ENCODE peak calls at places on chromosomes 3 and 15, in seven cellular contexts. Y is activated T-cell treated with anti-CD3 and anti-CD28 coated beads for 1 hour; I is NCI-H524 treated with DMSO at 0.1 percent for 48 hours; D is skeletal muscle cell; R is stimulated activated CD8-positive, alpha-beta memory T cell treated with anti-CD3 and anti-CD28 coated beads, Interleukin-4, amount 100 ng/mL, for 48 hours; F is NCI-H1105; S is activated T-helper 9 cell treated with anti-CD3 and anti-CD28 coated beads, Interleukin-2, amount 50 U/mL, for 16 hours. X is an unnamed sample.

GRCh38 chr15:35379972-35380371 is 166.0 kb downstream of the DPH6 start:
- DNase-seq in Y (no peak), I (no peak), D (no peak), R (no peak), F (no peak), S (no peak), X (no peak)

GRCh38 chr3:55252921-55253320 is 234.2 kb downstream of the WNT5A start:
- DNase-seq in Y (no peak), I (no peak), D (no peak), R (no peak), F (no peak), S (no peak), X (no peak)

GRCh38 chr15:49438970-49439631 is 16.1 kb downstream of the FGF7 start:
- DNase-seq in Y (no peak), I (no peak), D (no peak), R (no peak), F (no peak), S (no peak), X (no peak)

GRCh38 chr15:58015565-58015964 is 49.9 kb downstream of the ALDH1A2 start:
- DNase-seq in Y (no peak), I (no peak), D (peak; percentile 3), R (no peak), F (no peak), S (no peak), X (no peak)

GRCh38 chr3:59425942-59426341 is 376.1 kb upstream of the CFAP20DC start:
- DNase-seq in Y (peak; percentile 6), I (no peak), D (no peak), R (peak; percentile 64), F (no peak), S (peak; percentile 30), X (no peak)

GRCh38 chr15:65595960-65596359 is 15.0 kb downstream of the INTS14 start:
- DNase-seq in Y (no peak), I (no peak), D (no peak), R (no peak), F (peak; percentile 24), S (no peak), X (no peak)

GRCh38 chr3:176799675-176800074 is 397.6 kb downstream of the TBL1XR1 start:
- DNase-seq in Y (no peak), I (no peak), D (no peak), R (no peak), F (no peak), S (no peak), X (no peak)

GRCh38 chr15:100060276-100060926 is 281.4 kb downstream of the ADAMTS17 start:
- DNase-seq in Y (no peak), I (no peak), D (no peak), R (no peak), F (no peak), S (no peak), X (no peak)

GRCh38 chr3:184066211-184066610 is 13.4 kb downstream of the HTR3C start:
- DNase-seq in Y (no peak), I (no peak), D (no peak), R (no peak), F (no peak), S (no peak), X (no peak)

GRCh38 chr3:53202331-53203015 is 41.5 kb downstream of the PRKCD start:
- DNase-seq in Y (no peak), I (no peak), D (no peak), R (no peak), F (no peak), S (no peak), X (no peak)

GRCh38 chr3:48430359-48431101 is 644 bp upstream of the PLXNB1 start:
- DNase-seq in Y (no peak), I (no peak), D (no peak), R (no peak), F (peak; percentile 52), S (no peak), X (no peak)

GRCh38 chr3:194129581-194130133 is 6.3 kb upstream of the HES1 start:
- DNase-seq in Y (no peak), I (no peak), D (no peak), R (no peak), F (no peak), S (no peak), X (no peak)

GRCh38 chr3:48656841-48657281 is 5.8 kb downstream of the CELSR3 start:
- DNase-seq in Y (no peak), I (no peak), D (no peak), R (peak; percentile 46), F (no peak), S (no peak), X (no peak)

GRCh38 chr3:157159037-157159761 is 748 bp downstream of the CCNL1 start:
- DNase-seq in Y (peak; percentile 62), I (no peak), D (no peak), R (peak; percentile 84), F (peak; percentile 82), S (peak; percentile 71), X (peak; percentile 71)

GRCh38 chr3:52153389-52154096 is 680 bp downstream of the POC1A start:
- DNase-seq in Y (no peak), I (no peak), D (no peak), R (peak; percentile 30), F (peak; percentile 73), S (no peak), X (no peak)

GRCh38 chr3:44033123-44033522 is 208.6 kb upstream of the TOPAZ1 start:
- DNase-seq in Y (no peak), I (peak; percentile 26), D (no peak), R (no peak), F (no peak), S (no peak), X (no peak)

GRCh38 chr3:4703054-4703480 is 209.9 kb downstream of the ITPR1 start:
- DNase-seq in Y (no peak), I (no peak), D (no peak), R (no peak), F (no peak), S (no peak), X (no peak)

GRCh38 chr3:129773942-129774663 is 119.4 kb downstream of the TMCC1 start:
- DNase-seq in Y (no peak), I (no peak), D (no peak), R (no peak), F (no peak), S (no peak), X (no peak)

GRCh38 chr3:53806182-53807116 is 39.8 kb downstream of the CHDH start:
- DNase-seq in Y (no peak), I (no peak), D (no peak), R (no peak), F (no peak), S (no peak), X (no peak)

GRCh38 chr3:10015476-10015904 is 10.7 kb upstream of the FANCD2 start:
- DNase-seq in Y (no peak), I (no peak), D (peak; percentile 97), R (no peak), F (no peak), S (no peak), X (peak; percentile 36)